ENCODE peak calls at places on chromosomes 5 and 9, in nine cellular contexts. One of them, this sample, is unnamed.

GRCh38 chr9:116342071-116342470 is 188.5 kb downstream of the PAPPA start:
- DNase-seq in substantia nigra: no peak
- DNase-seq in gastrocnemius medialis: no peak
- DNase-seq in kidney: no peak
- DNase-seq in effector memory CD8-positive, alpha-beta T cell: no peak
- DNase-seq in caudate nucleus: no peak
- DNase-seq in left ventricle myocardium superior: no peak
- DNase-seq in central memory CD8-positive, alpha-beta T cell: no peak
- DNase-seq in GM23248: no peak
- DNase-seq in this sample: no peak

GRCh38 chr9:34123682-34124081 is 2.8 kb downstream of the DCAF12 start:
- DNase-seq in substantia nigra: no peak
- DNase-seq in gastrocnemius medialis: peak
- DNase-seq in kidney: no peak
- DNase-seq in effector memory CD8-positive, alpha-beta T cell: no peak
- DNase-seq in caudate nucleus: peak
- DNase-seq in left ventricle myocardium superior: no peak
- DNase-seq in central memory CD8-positive, alpha-beta T cell: no peak
- DNase-seq in GM23248: no peak
- DNase-seq in this sample: no peak

GRCh38 chr5:135327429-135328127 is 71.5 kb downstream of the MACROH2A1 start:
- DNase-seq in substantia nigra: no peak
- DNase-seq in gastrocnemius medialis: no peak
- DNase-seq in kidney: no peak
- DNase-seq in effector memory CD8-positive, alpha-beta T cell: no peak
- DNase-seq in caudate nucleus: peak
- DNase-seq in left ventricle myocardium superior: no peak
- DNase-seq in central memory CD8-positive, alpha-beta T cell: no peak
- DNase-seq in GM23248: no peak
- DNase-seq in this sample: no peak

GRCh38 chr5:149500922-149501582 is 50.2 kb downstream of the CSNK1A1 start:
- DNase-seq in substantia nigra: no peak
- DNase-seq in gastrocnemius medialis: no peak
- DNase-seq in kidney: no peak
- DNase-seq in effector memory CD8-positive, alpha-beta T cell: no peak
- DNase-seq in caudate nucleus: no peak
- DNase-seq in left ventricle myocardium superior: no peak
- DNase-seq in central memory CD8-positive, alpha-beta T cell: no peak
- DNase-seq in GM23248: peak
- DNase-seq in this sample: no peak

GRCh38 chr9:708182-708555 is 133.3 kb upstream of the DMRT1 start:
- DNase-seq in substantia nigra: no peak
- DNase-seq in gastrocnemius medialis: no peak
- DNase-seq in kidney: no peak
- DNase-seq in effector memory CD8-positive, alpha-beta T cell: no peak
- DNase-seq in caudate nucleus: no peak
- DNase-seq in left ventricle myocardium superior: no peak
- DNase-seq in central memory CD8-positive, alpha-beta T cell: no peak
- DNase-seq in GM23248: peak
- DNase-seq in this sample: no peak

GRCh38 chr5:180461303-180461702 is 32.9 kb upstream of the CNOT6 start:
- DNase-seq in substantia nigra: no peak
- DNase-seq in gastrocnemius medialis: no peak
- DNase-seq in kidney: no peak
- DNase-seq in effector memory CD8-positive, alpha-beta T cell: no peak
- DNase-seq in caudate nucleus: no peak
- DNase-seq in left ventricle myocardium superior: no peak
- DNase-seq in central memory CD8-positive, alpha-beta T cell: no peak
- DNase-seq in GM23248: no peak
- DNase-seq in this sample: no peak

GRCh38 chr5:142246263-142246662 is 78.6 kb downstream of the SPRY4 start:
- DNase-seq in substantia nigra: no peak
- DNase-seq in gastrocnemius medialis: peak
- DNase-seq in kidney: no peak
- DNase-seq in effector memory CD8-positive, alpha-beta T cell: no peak
- DNase-seq in caudate nucleus: no peak
- DNase-seq in left ventricle myocardium superior: peak
- DNase-seq in central memory CD8-positive, alpha-beta T cell: no peak
- DNase-seq in GM23248: peak
- DNase-seq in this sample: no peak

GRCh38 chr9:76910861-76911260 is 4.9 kb upstream of the PRUNE2 start:
- DNase-seq in substantia nigra: no peak
- DNase-seq in gastrocnemius medialis: no peak
- DNase-seq in kidney: no peak
- DNase-seq in effector memory CD8-positive, alpha-beta T cell: no peak
- DNase-seq in caudate nucleus: no peak
- DNase-seq in left ventricle myocardium superior: no peak
- DNase-seq in central memory CD8-positive, alpha-beta T cell: no peak
- DNase-seq in GM23248: no peak
- DNase-seq in this sample: no peak

GRCh38 chr5:55724276-55724675 is 12.2 kb upstream of the SLC38A9 start:
- DNase-seq in substantia nigra: no peak
- DNase-seq in gastrocnemius medialis: no peak
- DNase-seq in kidney: no peak
- DNase-seq in effector memory CD8-positive, alpha-beta T cell: no peak
- DNase-seq in caudate nucleus: no peak
- DNase-seq in left ventricle myocardium superior: no peak
- DNase-seq in central memory CD8-positive, alpha-beta T cell: no peak
- DNase-seq in GM23248: peak
- DNase-seq in this sample: no peak

GRCh38 chr9:114662081-114662989 is 4.7 kb upstream of the TEX53 start:
- DNase-seq in substantia nigra: peak
- DNase-seq in gastrocnemius medialis: no peak
- DNase-seq in kidney: no peak
- DNase-seq in effector memory CD8-positive, alpha-beta T cell: peak
- DNase-seq in caudate nucleus: peak
- DNase-seq in left ventricle myocardium superior: no peak
- DNase-seq in central memory CD8-positive, alpha-beta T cell: peak
- DNase-seq in GM23248: peak
- DNase-seq in this sample: peak

GRCh38 chr9:131641618-131642495 is 96.5 kb downstream of the PRRT1B start:
- DNase-seq in substantia nigra: peak
- DNase-seq in gastrocnemius medialis: no peak
- DNase-seq in kidney: peak
- DNase-seq in effector memory CD8-positive, alpha-beta T cell: no peak
- DNase-seq in caudate nucleus: peak
- DNase-seq in left ventricle myocardium superior: no peak
- DNase-seq in central memory CD8-positive, alpha-beta T cell: no peak
- DNase-seq in GM23248: no peak
- DNase-seq in this sample: no peak

GRCh38 chr5:55035480-55035879 is 11.4 kb downstream of the GZMK start:
- DNase-seq in substantia nigra: no peak
- DNase-seq in gastrocnemius medialis: no peak
- DNase-seq in kidney: no peak
- DNase-seq in effector memory CD8-positive, alpha-beta T cell: no peak
- DNase-seq in caudate nucleus: no peak
- DNase-seq in left ventricle myocardium superior: no peak
- DNase-seq in central memory CD8-positive, alpha-beta T cell: no peak
- DNase-seq in GM23248: no peak
- DNase-seq in this sample: no peak

GRCh38 chr5:34490501-34491250 is 165.5 kb upstream of the RAI14 start:
- DNase-seq in substantia nigra: no peak
- DNase-seq in gastrocnemius medialis: no peak
- DNase-seq in kidney: no peak
- DNase-seq in effector memory CD8-positive, alpha-beta T cell: no peak
- DNase-seq in caudate nucleus: no peak
- DNase-seq in left ventricle myocardium superior: no peak
- DNase-seq in central memory CD8-positive, alpha-beta T cell: no peak
- DNase-seq in GM23248: peak
- DNase-seq in this sample: no peak

GRCh38 chr5:14191325-14191724 is 48.2 kb downstream of the TRIO start:
- DNase-seq in substantia nigra: no peak
- DNase-seq in gastrocnemius medialis: no peak
- DNase-seq in kidney: no peak
- DNase-seq in effector memory CD8-positive, alpha-beta T cell: no peak
- DNase-seq in caudate nucleus: no peak
- DNase-seq in left ventricle myocardium superior: no peak
- DNase-seq in central memory CD8-positive, alpha-beta T cell: no peak
- DNase-seq in GM23248: no peak
- DNase-seq in this sample: no peak

GRCh38 chr5:18114161-18114802 is 480.0 kb downstream of the TAF11L14 start:
- DNase-seq in substantia nigra: no peak
- DNase-seq in gastrocnemius medialis: no peak
- DNase-seq in kidney: no peak
- DNase-seq in effector memory CD8-positive, alpha-beta T cell: no peak
- DNase-seq in caudate nucleus: peak
- DNase-seq in left ventricle myocardium superior: no peak
- DNase-seq in central memory CD8-positive, alpha-beta T cell: no peak
- DNase-seq in GM23248: peak
- DNase-seq in this sample: no peak

GRCh38 chr9:130183133-130183762 is 11.0 kb downstream of the NCS1 start:
- DNase-seq in substantia nigra: no peak
- DNase-seq in gastrocnemius medialis: no peak
- DNase-seq in kidney: peak
- DNase-seq in effector memory CD8-positive, alpha-beta T cell: no peak
- DNase-seq in caudate nucleus: peak
- DNase-seq in left ventricle myocardium superior: no peak
- DNase-seq in central memory CD8-positive, alpha-beta T cell: no peak
- DNase-seq in GM23248: peak
- DNase-seq in this sample: no peak

GRCh38 chr5:23506329-23507236 is 826 bp upstream of the PRDM9 start:
- DNase-seq in substantia nigra: no peak
- DNase-seq in gastrocnemius medialis: no peak
- DNase-seq in kidney: no peak
- DNase-seq in effector memory CD8-positive, alpha-beta T cell: no peak
- DNase-seq in caudate nucleus: no peak
- DNase-seq in left ventricle myocardium superior: no peak
- DNase-seq in central memory CD8-positive, alpha-beta T cell: no peak
- DNase-seq in GM23248: peak
- DNase-seq in this sample: peak

GRCh38 chr5:39121315-39121714 is 47.1 kb upstream of the RICTOR start:
- DNase-seq in substantia nigra: no peak
- DNase-seq in gastrocnemius medialis: no peak
- DNase-seq in kidney: no peak
- DNase-seq in effector memory CD8-positive, alpha-beta T cell: no peak
- DNase-seq in caudate nucleus: no peak
- DNase-seq in left ventricle myocardium superior: no peak
- DNase-seq in central memory CD8-positive, alpha-beta T cell: no peak
- DNase-seq in GM23248: peak
- DNase-seq in this sample: no peak

GRCh38 chr5:115516372-115516771 is 28.2 kb downstream of the FEM1C start:
- DNase-seq in substantia nigra: no peak
- DNase-seq in gastrocnemius medialis: no peak
- DNase-seq in kidney: no peak
- DNase-seq in effector memory CD8-positive, alpha-beta T cell: no peak
- DNase-seq in caudate nucleus: no peak
- DNase-seq in left ventricle myocardium superior: no peak
- DNase-seq in central memory CD8-positive, alpha-beta T cell: no peak
- DNase-seq in GM23248: no peak
- DNase-seq in this sample: no peak

GRCh38 chr5:54904425-54904824 is 81.0 kb downstream of the ESM1 start:
- DNase-seq in substantia nigra: no peak
- DNase-seq in gastrocnemius medialis: no peak
- DNase-seq in kidney: no peak
- DNase-seq in effector memory CD8-positive, alpha-beta T cell: no peak
- DNase-seq in caudate nucleus: no peak
- DNase-seq in left ventricle myocardium superior: no peak
- DNase-seq in central memory CD8-positive, alpha-beta T cell: no peak
- DNase-seq in GM23248: peak
- DNase-seq in this sample: no peak

GRCh38 chr5:90475436-90475980 is 844 bp downstream of the POLR3G start:
- DNase-seq in substantia nigra: no peak
- DNase-seq in gastrocnemius medialis: no peak
- DNase-seq in kidney: no peak
- DNase-seq in effector memory CD8-positive, alpha-beta T cell: no peak
- DNase-seq in caudate nucleus: no peak
- DNase-seq in left ventricle myocardium superior: no peak
- DNase-seq in central memory CD8-positive, alpha-beta T cell: no peak
- DNase-seq in GM23248: no peak
- DNase-seq in this sample: no peak

GRCh38 chr5:180291234-180291940 is 496 bp downstream of the MAPK9 start:
- DNase-seq in substantia nigra: no peak
- DNase-seq in gastrocnemius medialis: no peak
- DNase-seq in kidney: peak
- DNase-seq in effector memory CD8-positive, alpha-beta T cell: no peak
- DNase-seq in caudate nucleus: no peak
- DNase-seq in left ventricle myocardium superior: peak
- DNase-seq in central memory CD8-positive, alpha-beta T cell: no peak
- DNase-seq in GM23248: no peak
- DNase-seq in this sample: peak

This sample was measured in neural crest cell.